ENCODE peak calls at places on chromosome 1, in four cellular contexts. One of them, this sample, is unnamed.
A peak's percentile ranks its signal among the peaks of the same experiment; 100 is the strongest.

GRCh38 chr1:241837901-241838300 is 10.1 kb upstream of the EXO1 start:
- DNase-seq in NCI-H748 treated with DMSO at 0.1 percent for 48 hours: no peak
- DNase-seq in iris pigment epithelial cell: peak; percentile 95
- DNase-seq in HCT116: no peak
- DNase-seq in this sample: no peak

GRCh38 chr1:39158330-39159086 is 46.0 kb upstream of the MACF1 start:
- DNase-seq in NCI-H748 treated with DMSO at 0.1 percent for 48 hours: no peak
- DNase-seq in iris pigment epithelial cell: peak; percentile 82
- DNase-seq in HCT116: no peak
- DNase-seq in this sample: peak; percentile 57

GRCh38 chr1:87052400-87052799 is 138.0 kb downstream of the HS2ST1 start:
- DNase-seq in NCI-H748 treated with DMSO at 0.1 percent for 48 hours: no peak
- DNase-seq in iris pigment epithelial cell: no peak
- DNase-seq in HCT116: no peak
- DNase-seq in this sample: no peak

GRCh38 chr1:18726388-18726787 is 95.7 kb downstream of the PAX7 start:
- DNase-seq in NCI-H748 treated with DMSO at 0.1 percent for 48 hours: no peak
- DNase-seq in iris pigment epithelial cell: no peak
- DNase-seq in HCT116: no peak
- DNase-seq in this sample: no peak

GRCh38 chr1:42940851-42941639 is 17.6 kb downstream of the SLC2A1 start:
- DNase-seq in NCI-H748 treated with DMSO at 0.1 percent for 48 hours: no peak
- DNase-seq in iris pigment epithelial cell: peak; percentile 97
- DNase-seq in HCT116: peak; percentile 82
- DNase-seq in this sample: no peak

GRCh38 chr1:20974069-20974468 is 187.0 kb upstream of the HP1BP3 start:
- DNase-seq in NCI-H748 treated with DMSO at 0.1 percent for 48 hours: no peak
- DNase-seq in iris pigment epithelial cell: peak; percentile 44
- DNase-seq in HCT116: no peak
- DNase-seq in this sample: no peak

GRCh38 chr1:53641481-53642214 is 97.3 kb downstream of the GLIS1 start:
- DNase-seq in NCI-H748 treated with DMSO at 0.1 percent for 48 hours: no peak
- DNase-seq in iris pigment epithelial cell: no peak
- DNase-seq in HCT116: no peak
- DNase-seq in this sample: no peak

GRCh38 chr1:229199892-229200291 is 71.0 kb upstream of the RAB4A start:
- DNase-seq in NCI-H748 treated with DMSO at 0.1 percent for 48 hours: no peak
- DNase-seq in iris pigment epithelial cell: peak; percentile 34
- DNase-seq in HCT116: no peak
- DNase-seq in this sample: no peak

GRCh38 chr1:205505076-205505729 is 734 bp downstream of the CDK18 start:
- DNase-seq in NCI-H748 treated with DMSO at 0.1 percent for 48 hours: no peak
- DNase-seq in iris pigment epithelial cell: no peak
- DNase-seq in HCT116: no peak
- DNase-seq in this sample: peak; percentile 73

This sample was measured in NCI-H1417.